ENCODE peak calls at places on chromosomes 2 and 18, in four cellular contexts. W is adrenal gland, L is breast epithelium, O is stomach. A is an unnamed sample.

GRCh38 chr2:74457129-74457548 is 1.1 kb upstream of the WBP1 start:
- DNase-seq in W (no peak), L (no peak), O (no peak), A (no peak)

GRCh38 chr18:61637319-61637718 is 255.5 kb downstream of the RNF152 start:
- DNase-seq in W (no peak), L (no peak), O (peak; percentile 83), A (no peak)

GRCh38 chr2:241530571-241530970 is 22.2 kb upstream of the STK25 start:
- DNase-seq in W (no peak), L (no peak), O (no peak), A (no peak)

GRCh38 chr2:240477916-240478315 is 42.5 kb downstream of the GPC1 start:
- DNase-seq in W (no peak), L (peak; percentile 10), O (no peak), A (no peak)

GRCh38 chr2:112916625-112917024 is 5.7 kb downstream of the IL37 start:
- DNase-seq in W (no peak), L (no peak), O (no peak), A (no peak)

GRCh38 chr18:26714739-26715138 is 150.8 kb downstream of the AQP4 start:
- DNase-seq in W (no peak), L (no peak), O (no peak), A (no peak)

GRCh38 chr2:241852981-241853631 is 5.6 kb downstream of the PDCD1 start:
- DNase-seq in W (no peak), L (no peak), O (no peak), A (peak; percentile 9)

GRCh38 chr2:241202268-241202585 is 13.8 kb downstream of the ANO7 start:
- DNase-seq in W (no peak), L (no peak), O (no peak), A (no peak)

GRCh38 chr18:79395761-79396404 is at the start of gene NFATC1:
- DNase-seq in W (no peak), L (peak; percentile 66), O (peak; percentile 51), A (peak; percentile 57)

GRCh38 chr2:135212757-135213156 is 160.7 kb downstream of the RAB3GAP1 start:
- DNase-seq in W (no peak), L (no peak), O (no peak), A (no peak)

GRCh38 chr2:36489296-36489695 is 108.7 kb downstream of the FEZ2 start:
- DNase-seq in W (no peak), L (no peak), O (no peak), A (no peak)

GRCh38 chr2:132589966-132590365 is 80.0 kb downstream of the LYPD1 start:
- DNase-seq in W (no peak), L (no peak), O (no peak), A (no peak)

GRCh38 chr2:21715865-21716264 is 592.1 kb downstream of the TDRD15 start:
- DNase-seq in W (peak; percentile 57), L (no peak), O (no peak), A (no peak)

GRCh38 chr18:62447652-62448051 is 75.2 kb upstream of the ZCCHC2 start:
- DNase-seq in W (no peak), L (no peak), O (no peak), A (no peak)

GRCh38 chr2:233691443-233692433 is 952 bp upstream of the UGT1A6 start:
- DNase-seq in W (no peak), L (peak; percentile 25), O (peak; percentile 75), A (no peak)

GRCh38 chr18:59983506-59983905 is 83.7 kb downstream of the PMAIP1 start:
- DNase-seq in W (no peak), L (no peak), O (no peak), A (no peak)

GRCh38 chr2:31822587-31822986 is 188.2 kb downstream of the MEMO1 start:
- DNase-seq in W (no peak), L (no peak), O (no peak), A (no peak)

GRCh38 chr2:113283704-113284284 is 5.1 kb upstream of the PAX8 start:
- DNase-seq in W (peak; percentile 95), L (peak; percentile 88), O (peak; percentile 83), A (no peak)

GRCh38 chr18:3434685-3435084 is 15.3 kb upstream of the TGIF1 start:
- DNase-seq in W (no peak), L (no peak), O (no peak), A (no peak)

GRCh38 chr2:73110622-73111299 is 2.0 kb downstream of the RAB11FIP5 start:
- DNase-seq in W (no peak), L (no peak), O (no peak), A (no peak)

DNA sequence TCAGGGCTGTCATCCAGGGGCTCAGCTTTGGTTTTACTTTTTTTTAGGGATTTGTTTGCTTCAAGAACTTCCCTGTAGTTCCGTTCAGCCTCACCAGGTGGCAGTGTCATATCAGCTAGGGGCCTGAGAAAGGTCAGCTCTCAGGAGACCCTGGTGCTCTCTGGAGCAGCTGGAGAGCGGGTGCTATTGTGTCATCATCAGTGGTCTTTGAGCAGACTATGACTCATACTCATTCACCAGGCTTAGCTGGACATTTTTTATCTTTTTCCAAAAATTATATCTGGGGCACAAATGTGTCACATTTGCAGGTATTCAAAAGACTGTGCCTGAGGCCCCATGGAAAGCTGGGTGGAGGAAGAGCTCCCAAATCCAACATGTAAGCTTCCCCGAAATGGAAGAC is 24.4 kb downstream of the ZNF892 start:
- DNase-seq in W (peak; percentile 55), L (peak; percentile 63), O (peak; percentile 81), A (peak; percentile 7)
- TF ChIP-seq POLR2A in W (no peak), L (no peak), O (no peak), A (no peak)

DNA sequence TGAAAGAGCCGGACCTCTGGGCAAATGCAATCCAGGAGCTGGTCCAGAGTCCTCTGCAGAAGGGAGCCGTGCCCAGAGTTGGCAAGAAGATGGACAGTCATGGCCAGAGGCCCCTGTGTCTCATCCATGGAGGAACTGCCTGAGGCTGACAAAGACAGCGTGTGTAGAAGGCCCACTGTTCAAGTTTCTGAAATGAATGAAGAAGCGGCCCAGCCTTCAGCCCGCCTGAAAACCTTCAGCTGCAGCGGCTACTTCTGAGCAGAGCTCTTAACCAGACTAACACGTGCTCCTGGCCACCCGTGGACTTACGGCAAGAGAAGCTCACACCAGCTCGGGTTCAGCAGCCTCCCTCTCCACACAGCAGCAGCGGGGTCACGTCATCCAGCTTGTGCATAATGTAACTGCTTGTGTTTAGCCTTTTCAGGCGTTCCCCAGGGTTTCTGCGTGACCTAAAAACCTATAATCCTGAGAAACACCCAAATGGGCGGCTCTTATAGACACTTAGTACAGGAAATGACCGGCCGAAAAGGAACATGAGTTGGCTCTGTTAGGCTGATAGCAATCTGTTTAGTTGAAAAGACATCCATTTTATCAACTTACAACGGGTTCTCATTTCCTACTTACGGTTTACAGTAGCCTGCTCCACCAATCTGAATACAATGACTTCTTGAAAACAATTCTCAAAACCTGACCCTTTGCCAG is at the start of gene FAM124B:
- DNase-seq in W (peak; percentile 63), L (peak; percentile 35), O (peak; percentile 36), A (peak; percentile 63)
- TF ChIP-seq POLR2A in W (no peak), L (no peak), O (no peak), A (peak; percentile 19)

GRCh38 chr2:44172576-44172975 is 3.9 kb downstream of the PPM1B start:
- DNase-seq in W (no peak), L (no peak), O (no peak), A (no peak)

GRCh38 chr2:44169155-44169898 is 652 bp downstream of the PPM1B start:
- DNase-seq in W (peak; percentile 65), L (peak; percentile 26), O (peak; percentile 41), A (peak; percentile 10)

GRCh38 chr2:44171018-44171417 is 2.3 kb downstream of the PPM1B start:
- DNase-seq in W (no peak), L (no peak), O (no peak), A (no peak)

GRCh38 chr2:44168684-44169154 is at the start of gene PPM1B:
- DNase-seq in W (no peak), L (no peak), O (no peak), A (peak; percentile 98)

GRCh38 chr2:44170337-44170736 is 1.7 kb downstream of the PPM1B start:
- DNase-seq in W (no peak), L (no peak), O (no peak), A (no peak)
- TF ChIP-seq POLR2A in W (no peak), L (no peak), O (no peak), A (peak; percentile 53)

GRCh38 chr2:10550206-10551001 is 102.3 kb upstream of the ODC1 start:
- DNase-seq in W (peak; percentile 66), L (no peak), O (no peak), A (no peak)

GRCh38 chr2:10552871-10553245 is 104.7 kb upstream of the ODC1 start:
- DNase-seq in W (no peak), L (no peak), O (no peak), A (no peak)

GRCh38 chr2:10549621-10550020 is 101.5 kb upstream of the ODC1 start:
- DNase-seq in W (no peak), L (no peak), O (no peak), A (no peak)

GRCh38 chr2:10551496-10551895 is 103.4 kb upstream of the ODC1 start:
- DNase-seq in W (no peak), L (no peak), O (no peak), A (no peak)

DNA sequence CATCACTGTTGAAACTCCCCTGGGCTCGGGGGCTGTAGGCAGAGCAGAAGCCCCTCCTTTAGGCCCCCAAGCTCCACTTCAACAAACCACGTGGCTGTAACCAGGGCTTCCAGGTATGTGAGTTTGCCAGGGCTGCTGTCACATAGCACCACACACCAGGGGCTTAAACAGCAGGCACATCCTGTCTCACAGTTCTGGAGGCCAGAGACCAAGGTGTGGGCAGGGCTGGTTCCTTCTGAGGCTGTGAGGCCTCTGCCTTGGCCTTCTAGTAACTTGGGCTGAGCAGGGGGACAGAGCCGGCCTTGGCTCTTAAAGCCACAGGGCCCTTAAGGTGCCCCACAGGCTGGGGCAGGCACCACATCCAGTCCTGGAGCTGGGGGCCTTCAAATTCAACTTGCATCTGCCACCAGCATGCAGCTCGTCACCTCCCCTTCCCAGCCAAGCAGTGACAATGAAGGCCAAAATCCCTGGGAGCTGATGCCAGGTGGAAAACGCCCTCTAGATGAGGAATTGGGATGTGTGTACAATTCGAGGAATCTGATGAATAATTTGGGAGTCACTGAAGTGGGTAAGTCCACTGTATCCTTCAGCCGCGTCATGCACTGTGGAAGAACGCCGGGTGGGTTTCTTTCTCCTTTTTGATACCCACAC is 104.2 kb upstream of the ODC1 start:
- DNase-seq in W (no peak), L (no peak), O (no peak), A (no peak)
- TF ChIP-seq POLR2A in W (no peak), L (no peak), O (no peak), A (no peak)

DNA sequence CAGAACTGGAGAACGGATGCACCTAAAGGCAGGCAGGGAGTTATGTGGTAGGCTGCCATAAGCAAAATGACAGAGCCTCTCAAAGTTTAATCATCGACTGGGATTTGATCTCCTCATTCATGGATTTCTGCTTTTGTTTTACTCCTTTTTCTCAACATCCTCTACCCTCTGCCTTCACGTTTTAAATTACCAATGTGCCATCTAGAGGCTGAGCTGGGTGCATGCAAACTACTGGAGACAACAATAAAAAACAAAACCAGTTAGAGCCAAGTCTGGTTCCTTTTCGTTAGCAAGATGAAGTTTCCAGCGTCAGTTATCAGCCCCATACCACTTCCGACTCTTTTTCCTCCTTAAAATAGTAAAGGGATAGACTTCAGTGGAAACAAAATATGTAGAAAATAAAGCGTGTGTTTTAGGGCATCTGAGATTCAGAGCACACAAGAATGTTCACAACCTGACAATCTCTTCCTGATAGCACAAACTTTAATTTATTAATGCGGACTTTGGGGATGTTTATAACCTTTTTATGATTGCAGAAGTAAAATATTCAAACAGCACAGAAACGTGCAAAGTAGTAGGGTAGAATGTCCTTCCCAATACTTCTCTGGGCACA is 117.0 kb downstream of the LAMA1 start:
- DNase-seq in W (no peak), L (no peak), O (no peak), A (no peak)
- TF ChIP-seq POLR2A in W (no peak), L (no peak), O (no peak), A (no peak)